ENCODE peak calls at places on chromosomes 5 and 9, in four cellular contexts. Q, K, O and G are unnamed samples.
A peak's percentile ranks its signal among the peaks of the same experiment; 100 is the strongest.

GRCh38 chr5:53321073-53321472 is 159.4 kb upstream of the FST start:
- DNase-seq in Q (no peak), K (no peak), O (no peak), G (no peak)

GRCh38 chr5:52837068-52837467 is 49.4 kb downstream of the ITGA1 start:
- DNase-seq in O (no peak), Q (no peak), K (no peak), G (no peak)

GRCh38 chr9:107443786-107444185 is 45.8 kb downstream of the KLF4 start:
- DNase-seq in Q (no peak), O (no peak), K (no peak), G (no peak)

GRCh38 chr9:591292-591691 is 250.2 kb upstream of the DMRT1 start:
- DNase-seq in K (no peak), O (no peak), Q (no peak), G (no peak)

GRCh38 chr5:82019342-82020138 is 47.7 kb downstream of the ATG10 start:
- DNase-seq in K (peak; percentile 71), Q (no peak), O (no peak), G (no peak)

GRCh38 chr5:138489705-138490104 is 24.4 kb downstream of the EGR1 start:
- DNase-seq in Q (no peak), O (no peak), K (no peak), G (no peak)

GRCh38 chr5:1737790-1738405 is 61.7 kb downstream of the MRPL36 start:
- DNase-seq in K (peak; percentile 13), Q (peak; percentile 11), O (peak; percentile 74), G (peak; percentile 59)

GRCh38 chr5:59422026-59422941 is 471.2 kb downstream of the PDE4D start:
- DNase-seq in Q (no peak), K (no peak), O (no peak), G (no peak)

GRCh38 chr5:94693043-94693822 is 74.8 kb downstream of the SLF1 start:
- DNase-seq in O (no peak), Q (no peak), K (no peak), G (no peak)

GRCh38 chr5:66230551-66230950 is 86.5 kb downstream of the SREK1 start:
- DNase-seq in O (no peak), Q (no peak), K (no peak), G (no peak)

GRCh38 chr5:61667523-61668229 is 335.6 kb downstream of the ZSWIM6 start:
- DNase-seq in K (no peak), Q (no peak), O (no peak), G (no peak)

DNA sequence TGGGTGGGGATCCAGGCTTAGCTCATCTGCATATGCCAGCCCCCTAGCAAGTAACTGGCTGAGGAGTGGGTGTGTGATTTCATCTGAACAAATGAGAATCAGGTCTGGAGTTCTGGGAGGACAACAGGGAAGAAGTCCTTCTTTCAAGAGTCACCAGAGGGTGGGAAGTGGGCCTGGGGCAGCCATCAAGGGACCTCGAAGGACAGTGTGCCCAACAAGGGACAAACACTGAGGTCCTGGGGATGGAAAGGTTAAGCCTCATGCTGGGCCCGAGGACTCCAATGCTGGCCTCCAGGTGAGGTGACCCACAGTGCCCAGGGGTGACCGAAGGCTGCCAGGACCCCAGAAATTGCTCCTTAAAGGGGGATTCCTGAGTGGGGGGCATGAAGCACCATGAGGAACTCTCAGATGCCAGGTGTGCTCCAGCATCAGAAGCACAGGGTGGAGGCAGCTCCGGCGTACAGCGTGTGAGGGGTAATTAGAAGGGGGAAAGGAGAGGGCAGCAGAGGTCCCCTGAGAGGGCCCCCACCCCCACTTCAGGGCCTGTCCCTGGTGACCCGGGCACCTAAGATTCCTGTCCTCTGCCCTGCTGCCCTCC is 91.4 kb downstream of the ZNF354C start:
- DNase-seq in Q (no peak), K (no peak), O (no peak), G (no peak)
- TF ChIP-seq SPI1 in Q (no peak), K (no peak), O (no peak), G (no peak)

DNA sequence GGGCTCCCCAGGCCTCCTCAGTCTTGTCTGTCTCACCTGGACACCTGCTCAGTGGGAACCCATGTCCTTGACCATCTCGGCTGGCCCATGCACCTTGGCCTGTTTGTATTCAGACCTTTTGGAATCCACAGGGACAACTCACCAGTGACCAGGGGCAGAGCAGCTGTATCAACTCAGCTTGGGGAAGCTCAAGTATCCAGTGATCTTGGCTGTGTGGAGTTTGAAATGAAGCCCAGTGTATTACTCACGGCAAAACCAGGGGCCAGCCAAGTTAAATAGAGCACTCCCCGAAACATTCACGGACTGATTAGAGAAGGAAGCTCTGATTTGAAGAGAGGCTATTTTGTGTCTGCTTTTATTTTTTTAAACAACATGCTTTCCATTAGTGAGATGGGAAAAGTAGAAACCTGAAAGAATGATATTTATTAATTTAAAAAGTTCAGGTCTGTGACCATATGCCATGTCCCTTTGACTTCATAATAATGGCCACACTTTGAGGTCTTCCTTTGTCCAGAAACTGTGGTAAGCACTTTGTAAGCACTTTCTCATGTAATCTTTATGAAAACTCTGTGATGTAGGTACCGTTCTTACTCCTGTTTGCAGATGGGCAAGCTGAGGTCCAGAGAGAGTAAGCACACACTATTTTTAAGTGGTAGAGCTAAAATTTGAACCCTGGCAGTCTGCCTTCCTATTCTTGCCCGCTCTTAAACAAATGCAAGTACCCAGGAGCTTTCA is 656.5 kb downstream of the BNC2 start:
- DNase-seq in Q (no peak), O (no peak), K (no peak), G (no peak)
- TF ChIP-seq POLR2AphosphoS5 in Q (no peak), O (no peak), K (no peak), G (no peak)

GRCh38 chr9:133580416-133580738 is 28.8 kb downstream of the FAM163B start:
- DNase-seq in O (no peak), Q (no peak), K (no peak), G (no peak)
- TF ChIP-seq SPI1 in O (no peak), Q (no peak), K (no peak), G (no peak)

GRCh38 chr5:91126448-91126847 is 256.7 kb downstream of the ARRDC3 start:
- DNase-seq in O (no peak), K (no peak), Q (no peak), G (no peak)
- TF ChIP-seq POLR2AphosphoS5 in O (no peak), K (no peak), Q (no peak), G (no peak)

GRCh38 chr5:14790220-14790619 is 81.4 kb downstream of the ANKH start:
- DNase-seq in O (no peak), K (no peak), Q (no peak), G (no peak)
- TF ChIP-seq SPI1 in O (peak; percentile 77), K (peak; percentile 62), Q (peak; percentile 23), G (no peak)

DNA sequence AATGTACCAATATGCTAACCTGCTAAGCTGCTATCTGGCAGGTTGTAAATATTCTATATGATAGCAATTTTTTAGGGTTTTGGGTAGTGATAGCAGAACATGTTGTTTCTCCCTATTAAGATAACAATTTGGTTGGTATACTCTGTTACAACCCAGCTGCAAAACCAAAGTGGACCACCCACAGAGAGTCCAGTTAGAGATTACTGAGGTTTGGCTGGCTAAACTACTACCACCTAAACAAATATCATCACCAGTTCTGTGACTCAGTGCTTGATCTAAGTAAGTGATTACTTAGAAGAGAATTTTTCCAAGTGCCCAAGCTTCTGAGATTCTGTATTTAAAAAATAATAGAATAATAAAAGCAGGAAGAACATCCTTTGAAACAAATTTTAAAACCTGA is 72.3 kb downstream of the XRCC4 start:
- DNase-seq in Q (no peak), K (no peak), O (no peak), G (no peak)
- TF ChIP-seq POLR2AphosphoS5 in Q (no peak), K (no peak), O (no peak), G (no peak)

DNA sequence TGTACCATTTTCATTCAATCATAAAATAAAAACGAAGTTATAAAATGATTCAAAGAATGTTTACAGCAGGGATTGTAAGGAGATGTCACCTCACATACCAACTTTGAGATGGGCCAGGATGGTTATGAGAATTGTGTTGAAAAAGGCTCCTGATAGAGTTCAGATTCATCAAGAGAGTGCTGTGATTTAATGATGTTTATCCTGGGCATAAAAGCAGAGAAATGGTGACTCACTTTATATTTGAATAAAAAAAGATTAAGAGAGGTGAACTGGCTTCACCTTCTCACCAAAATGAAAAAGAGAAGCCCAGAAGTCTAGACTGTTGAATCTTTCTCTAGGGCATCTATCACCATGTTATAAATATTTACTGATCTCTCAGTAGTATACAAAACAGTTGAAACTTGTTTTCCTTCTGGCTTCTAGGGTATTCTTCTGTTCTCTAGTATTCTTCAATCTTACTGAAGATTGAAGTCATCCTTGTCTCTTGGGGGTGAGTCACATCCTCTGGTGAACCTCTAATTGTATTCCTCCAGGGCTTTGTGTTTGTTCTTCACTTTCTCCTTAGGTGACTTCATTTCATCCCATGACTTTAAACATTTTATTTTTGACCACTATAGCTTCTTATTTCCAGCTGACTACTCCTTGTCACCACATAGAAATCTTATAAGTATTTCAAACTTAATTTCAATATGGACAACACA is 1237.2 kb upstream of the C9orf72 start:
- DNase-seq in O (no peak), Q (no peak), K (no peak), G (no peak)
- TF ChIP-seq SPI1 in O (no peak), Q (no peak), K (no peak), G (no peak)

GRCh38 chr9:33510264-33511183 is 13.5 kb upstream of the ANKRD18B start:
- DNase-seq in O (peak; percentile 45), Q (no peak), K (peak; percentile 57), G (peak; percentile 4)
- TF ChIP-seq POLR2AphosphoS5 in O (peak; percentile 55), Q (no peak), K (peak; percentile 55), G (no peak)